ENCODE peak calls at places on chromosome 4, in eight cellular contexts. N is tibial nerve, P is sigmoid colon, T is endothelial cell of umbilical vein, J is right lobe of liver, V is HCT116, A is IMR-90, O is suprapubic skin. U is an unnamed sample.
A peak's percentile ranks its signal among the peaks of the same experiment; 100 is the strongest.

GRCh38 chr4:82733636-82734035 is 65.0 kb downstream of the SCD5 start:
- DNase-seq in A (peak; percentile 93), J (no peak), O (no peak), T (peak; percentile 47), P (no peak), N (no peak), V (no peak), U (no peak)

GRCh38 chr4:155854597-155855226 is 11.4 kb downstream of the ASIC5 start:
- DNase-seq in O (no peak), V (no peak), N (no peak), A (peak; percentile 86), T (no peak), P (no peak), J (no peak), U (no peak)

GRCh38 chr4:122700178-122700725 is 32.3 kb upstream of the BBS12 start:
- DNase-seq in A (peak; percentile 65), O (no peak), T (no peak), P (peak; percentile 89), N (no peak), J (peak; percentile 59), V (peak; percentile 18), U (no peak)

GRCh38 chr4:145735330-145735638 is 55.3 kb downstream of the C4orf51 start:
- DNase-seq in P (no peak), O (no peak), J (no peak), N (no peak), V (no peak), A (peak; percentile 96), T (peak; percentile 39), U (no peak)

GRCh38 chr4:165814256-165815010 is 58.6 kb upstream of the TLL1 start:
- DNase-seq in O (no peak), N (no peak), A (no peak), T (peak; percentile 21), P (no peak), V (no peak), J (no peak), U (no peak)

GRCh38 chr4:69708211-69708610 is 52.2 kb downstream of the SULT1B1 start:
- DNase-seq in J (no peak), V (no peak), P (no peak), O (no peak), T (peak; percentile 62), N (no peak), A (no peak), U (no peak)

GRCh38 chr4:26094076-26094475 is 180.1 kb downstream of the SMIM20 start:
- DNase-seq in A (peak; percentile 80), J (no peak), T (no peak), O (no peak), N (no peak), V (no peak), P (no peak), U (no peak)

GRCh38 chr4:86855572-86855971 is 6.4 kb upstream of the SLC10A6 start:
- DNase-seq in N (no peak), P (no peak), O (no peak), T (peak; percentile 21), V (peak; percentile 18), A (peak; percentile 81), J (no peak), U (no peak)

GRCh38 chr4:182916483-182917181 is 554 bp downstream of the DCTD start:
- DNase-seq in P (peak; percentile 84), J (peak; percentile 64), A (peak; percentile 79), N (peak; percentile 47), V (no peak), O (peak; percentile 82), T (peak; percentile 53), U (peak; percentile 24)

GRCh38 chr4:138175337-138175794 is 66.8 kb downstream of the SLC7A11 start:
- DNase-seq in T (peak; percentile 55), A (peak; percentile 61), O (no peak), V (no peak), P (no peak), J (peak; percentile 54), N (no peak), U (no peak)

GRCh38 chr4:26050212-26050643 is 136.2 kb downstream of the SMIM20 start:
- DNase-seq in P (peak; percentile 77), T (no peak), O (peak; percentile 64), A (no peak), N (peak; percentile 46), J (no peak), V (no peak), U (peak; percentile 49)

GRCh38 chr4:13918110-13918509 is 290.6 kb upstream of the BOD1L1 start:
- DNase-seq in A (peak; percentile 100), J (no peak), O (peak; percentile 60), N (peak; percentile 21), T (no peak), P (peak; percentile 70), V (no peak), U (peak; percentile 33)

GRCh38 chr4:57043304-57044251 is 64.9 kb downstream of the POLR2B start:
- DNase-seq in N (peak; percentile 25), T (peak; percentile 82), V (no peak), A (peak; percentile 54), J (no peak), O (no peak), P (no peak), U (no peak)

GRCh38 chr4:57044279-57044678 is 65.6 kb downstream of the POLR2B start:
- DNase-seq in N (no peak), V (no peak), O (no peak), T (no peak), J (no peak), P (no peak), A (peak; percentile 55), U (no peak)

GRCh38 chr4:57048590-57049304 is 61.4 kb downstream of the IGFBP7 start:
- DNase-seq in A (peak; percentile 43), J (no peak), V (no peak), O (no peak), N (no peak), P (no peak), T (peak; percentile 48), U (no peak)

GRCh38 chr4:57040510-57040909 is 61.8 kb downstream of the POLR2B start:
- DNase-seq in O (no peak), J (no peak), V (no peak), P (no peak), A (no peak), N (no peak), T (no peak), U (no peak)

DNA sequence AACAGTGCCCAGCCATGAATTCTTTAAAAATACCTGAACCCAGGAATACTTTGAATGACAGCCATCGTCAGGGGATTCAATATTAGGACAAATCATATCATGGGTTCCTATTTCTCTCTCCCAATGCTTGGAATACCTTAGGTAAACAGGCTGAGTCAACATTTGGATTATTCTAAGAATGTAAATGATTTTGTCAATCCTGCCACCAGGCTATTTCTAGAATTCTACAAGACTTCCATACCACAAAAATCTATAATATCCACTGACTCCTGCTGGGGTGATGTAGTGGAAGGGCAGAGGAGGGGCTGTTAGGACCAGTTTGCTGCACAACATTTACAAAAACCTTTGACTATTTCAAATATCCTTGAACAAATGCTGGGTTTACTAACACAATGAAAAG is 65.2 kb downstream of the IGFBP7 start:
- DNase-seq in A (peak; percentile 70), J (no peak), O (no peak), V (no peak), N (no peak), P (no peak), T (no peak), U (no peak)
- TF ChIP-seq CTCF in A (no peak), J (no peak), O (no peak), V (no peak), N (no peak), P (no peak), T (no peak), U (no peak)

DNA sequence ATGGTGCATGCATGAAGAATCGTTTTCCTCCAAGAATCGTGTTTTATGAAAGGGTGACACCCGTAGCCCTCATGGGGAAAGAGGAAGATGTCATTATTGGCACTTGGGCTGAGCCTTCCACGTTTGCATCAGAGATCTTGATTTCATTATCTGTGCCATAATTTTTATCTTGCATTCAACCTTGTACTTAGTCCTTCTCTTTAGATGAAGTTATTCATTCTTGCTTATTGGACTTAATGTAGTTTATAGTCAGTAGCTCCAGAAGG is 66.8 kb downstream of the GAB1 start:
- DNase-seq in N (no peak), V (no peak), A (no peak), T (no peak), J (no peak), P (no peak), O (no peak), U (no peak)
- H3K4me3 ChIP-seq in N (no peak overlapping the region), V (no peak overlapping the region), A (no peak overlapping the region), T (no peak overlapping the region), J (no peak overlapping the region), P (no peak overlapping the region), O (no peak overlapping the region), U (no peak overlapping the region)

DNA sequence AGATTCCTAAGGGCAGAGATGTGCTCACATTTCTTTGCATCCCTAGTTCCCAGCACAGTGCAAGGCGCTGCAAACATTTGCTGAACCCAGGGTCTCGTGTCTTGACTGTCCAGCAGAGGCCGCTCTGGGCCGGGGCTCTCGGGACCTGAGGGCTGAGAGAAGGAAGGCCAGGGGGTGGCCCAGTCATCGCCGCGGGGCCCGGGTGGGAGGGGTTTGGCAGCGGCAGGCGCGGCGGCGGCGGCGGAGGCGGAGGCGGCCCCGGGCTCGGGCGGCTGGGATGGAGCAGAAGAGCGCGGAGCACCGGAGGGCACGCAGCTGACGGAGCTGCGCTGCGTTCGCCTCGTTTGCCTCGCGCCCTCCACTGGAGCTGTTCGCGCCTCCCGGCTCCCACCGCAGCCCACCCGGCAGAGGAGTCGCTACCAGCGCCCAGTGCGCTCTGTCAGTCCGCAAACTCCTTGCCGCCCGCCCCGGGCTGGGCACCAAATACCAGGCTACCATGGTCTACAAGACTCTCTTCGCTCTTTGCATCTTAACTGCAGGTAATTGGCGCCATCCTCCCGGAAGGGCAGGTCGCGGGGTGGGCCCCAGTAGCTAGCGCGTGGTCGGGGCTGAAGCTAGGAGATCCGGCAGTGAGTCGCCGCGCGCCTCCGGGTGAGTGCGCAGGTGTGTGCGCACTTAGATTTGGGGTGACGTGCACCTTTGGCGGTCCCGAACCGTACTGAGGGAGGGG is at the start of gene PARM1:
- DNase-seq in T (peak; percentile 79), A (peak; percentile 61), V (peak; percentile 81), N (peak; percentile 59), P (peak; percentile 95), J (peak; percentile 85), O (peak; percentile 80), U (peak; percentile 95)
- TF ChIP-seq POLR2A in T (no peak), A (no peak), V (no peak), N (peak; percentile 30), P (peak; percentile 26), J (no peak), O (no peak), U (no peak)

GRCh38 chr4:108170729-108171540 is 2.2 kb upstream of the LEF1 start:
- DNase-seq in A (no peak), J (no peak), V (no peak), N (no peak), T (peak; percentile 12), O (no peak), P (no peak), U (no peak)

GRCh38 chr4:108173599-108174057 is 4.9 kb upstream of the LEF1 start:
- DNase-seq in P (no peak), V (no peak), O (no peak), T (no peak), A (no peak), J (no peak), N (no peak), U (no peak)

GRCh38 chr4:108172780-108173598 is 4.3 kb upstream of the LEF1 start:
- DNase-seq in V (no peak), J (peak; percentile 54), N (peak; percentile 20), T (peak; percentile 37), O (no peak), P (no peak), A (no peak), U (no peak)

GRCh38 chr4:108171541-108172230 is 3.0 kb upstream of the LEF1 start:
- DNase-seq in A (no peak), O (no peak), P (no peak), T (no peak), J (no peak), N (no peak), V (no peak), U (no peak)

GRCh38 chr4:108172231-108172779 is 3.6 kb upstream of the LEF1 start:
- DNase-seq in O (no peak), T (no peak), A (no peak), V (no peak), P (no peak), J (no peak), N (no peak), U (no peak)
- TF ChIP-seq CTCF in O (no peak), T (peak; percentile 31), A (no peak), V (no peak), P (no peak), J (no peak), N (peak; percentile 40), U (no peak)